ENCODE peak calls at places on chromosomes 11 and 22, in four cellular contexts. D, Z, K and G are unnamed samples.

GRCh38 chr11:42521994-42522393 is 789.8 kb upstream of the API5 start:
- DNase-seq in D (no peak), Z (no peak), K (no peak), G (no peak)

GRCh38 chr22:19522190-19522880 is 1.9 kb downstream of the CLDN5 start:
- DNase-seq in D (no peak), K (no peak), Z (peak), G (no peak)

GRCh38 chr11:6705905-6706535 is 22.9 kb upstream of the MRPL17 start:
- DNase-seq in K (no peak), Z (peak), D (no peak), G (no peak)

GRCh38 chr11:19962795-19963163 is 197.5 kb downstream of the DBX1 start:
- DNase-seq in K (no peak), D (no peak), Z (no peak), G (no peak)

GRCh38 chr11:117459121-117459978 is 131.7 kb downstream of the CEP164 start:
- DNase-seq in D (no peak), Z (no peak), K (no peak), G (no peak)

GRCh38 chr22:45201678-45202332 is 38.1 kb downstream of the NUP50 start:
- DNase-seq in D (no peak), K (no peak), Z (no peak), G (no peak)

GRCh38 chr22:28930357-28931007 is 47.1 kb downstream of the ZNRF3 start:
- DNase-seq in D (no peak), Z (no peak), K (no peak), G (no peak)

GRCh38 chr22:37381489-37381888 is 45.8 kb downstream of the ELFN2 start:
- DNase-seq in K (no peak), D (no peak), Z (no peak), G (no peak)

GRCh38 chr22:32561163-32561562 is 86.6 kb downstream of the FBXO7 start:
- DNase-seq in K (no peak), D (no peak), Z (no peak), G (no peak)

GRCh38 chr22:26579331-26579886 is 10.5 kb downstream of the TPST2 start:
- DNase-seq in K (peak), D (no peak), Z (no peak), G (peak)

GRCh38 chr11:66693356-66694055 is 15.8 kb upstream of the RBM4B start:
- DNase-seq in D (no peak), Z (no peak), K (no peak), G (no peak)

GRCh38 chr22:38657248-38657909 is 941 bp downstream of the CBY1 start:
- DNase-seq in K (no peak), D (no peak), Z (no peak), G (no peak)

GRCh38 chr11:10304495-10305261 is at the start of gene ADM:
- DNase-seq in Z (peak), K (no peak), D (peak), G (no peak)

GRCh38 chr11:39910087-39910486 is 1549.4 kb downstream of the LRRC4C start:
- DNase-seq in Z (no peak), D (no peak), K (no peak), G (no peak)

GRCh38 chr11:126718319-126718718 is 282.3 kb downstream of the KIRREL3 start:
- DNase-seq in D (no peak), Z (no peak), K (no peak), G (no peak)

GRCh38 chr11:134674974-134675373 is 262.9 kb upstream of the B3GAT1 start:
- DNase-seq in K (no peak), Z (no peak), D (no peak), G (no peak)

GRCh38 chr11:17720796-17721171 is 1.4 kb downstream of the MYOD1 start:
- DNase-seq in K (no peak), D (no peak), Z (no peak), G (no peak)

GRCh38 chr11:12245549-12245986 is 131.8 kb upstream of the PARVA start:
- DNase-seq in Z (peak), K (no peak), D (no peak), G (no peak)

GRCh38 chr11:68977781-68978625 is 2.8 kb downstream of the MRGPRD start:
- DNase-seq in Z (no peak), K (no peak), D (no peak), G (no peak)

GRCh38 chr22:19290400-19291217 is 910 bp downstream of the CLTCL1 start:
- DNase-seq in Z (peak), D (no peak), K (no peak), G (no peak)

GRCh38 chr22:47050601-47051051 is 288.2 kb downstream of the TBC1D22A start:
- DNase-seq in K (no peak), Z (no peak), D (no peak), G (no peak)

GRCh38 chr11:10506013-10506370 is 35.0 kb downstream of the RNF141 start:
- DNase-seq in K (no peak), D (no peak), Z (no peak), G (no peak)

GRCh38 chr11:75233688-75234295 is 6.8 kb upstream of the TPBGL start:
- DNase-seq in Z (peak), K (no peak), D (peak), G (no peak)

GRCh38 chr11:119942021-119942420 is 195.9 kb downstream of the TRIM29 start:
- DNase-seq in K (no peak), D (no peak), Z (peak), G (no peak)

GRCh38 chr11:119525180-119525854 is 102.3 kb upstream of the THY1 start:
- DNase-seq in D (peak), Z (no peak), K (no peak), G (no peak)

GRCh38 chr11:94835571-94835970 is 67.4 kb downstream of the AMOTL1 start:
- DNase-seq in D (no peak), Z (no peak), K (no peak), G (no peak)

GRCh38 chr11:78595431-78596130 is 20.9 kb upstream of the NARS2 start:
- DNase-seq in Z (no peak), K (no peak), D (no peak), G (no peak)

GRCh38 chr11:118002541-118003019 is 16.4 kb downstream of the IL10RA start:
- DNase-seq in K (no peak), D (no peak), Z (peak), G (no peak)

GRCh38 chr22:21926728-21927127 is 25.9 kb downstream of the PPM1F start:
- DNase-seq in D (no peak), Z (peak), K (no peak), G (no peak)

GRCh38 chr11:33690290-33691050 is 10.2 kb downstream of the C11orf91 start:
- DNase-seq in D (no peak), Z (no peak), K (no peak), G (no peak)

GRCh38 chr22:24697671-24698082 is 76.8 kb downstream of the PIWIL3 start:
- DNase-seq in Z (no peak), D (no peak), K (no peak), G (no peak)

GRCh38 chr11:124875943-124876817 is 10.9 kb downstream of the ROBO3 start:
- DNase-seq in D (peak), Z (peak), K (peak), G (peak)
- TF ChIP-seq POLR2AphosphoS5 in D (no peak), Z (no peak), K (no peak), G (no peak)

GRCh38 chr11:43935131-43935979 is 7.1 kb upstream of the C11orf96 start:
- DNase-seq in K (no peak), D (no peak), Z (no peak), G (no peak)

GRCh38 chr11:43936081-43936480 is 6.4 kb upstream of the C11orf96 start:
- DNase-seq in D (no peak), Z (no peak), K (no peak), G (no peak)

GRCh38 chr11:43934359-43935130 is 7.9 kb upstream of the C11orf96 start:
- DNase-seq in K (no peak), Z (no peak), D (no peak), G (no peak)

GRCh38 chr11:43941257-43941879 is 1.1 kb upstream of the C11orf96 start:
- DNase-seq in D (no peak), Z (no peak), K (no peak), G (no peak)

DNA sequence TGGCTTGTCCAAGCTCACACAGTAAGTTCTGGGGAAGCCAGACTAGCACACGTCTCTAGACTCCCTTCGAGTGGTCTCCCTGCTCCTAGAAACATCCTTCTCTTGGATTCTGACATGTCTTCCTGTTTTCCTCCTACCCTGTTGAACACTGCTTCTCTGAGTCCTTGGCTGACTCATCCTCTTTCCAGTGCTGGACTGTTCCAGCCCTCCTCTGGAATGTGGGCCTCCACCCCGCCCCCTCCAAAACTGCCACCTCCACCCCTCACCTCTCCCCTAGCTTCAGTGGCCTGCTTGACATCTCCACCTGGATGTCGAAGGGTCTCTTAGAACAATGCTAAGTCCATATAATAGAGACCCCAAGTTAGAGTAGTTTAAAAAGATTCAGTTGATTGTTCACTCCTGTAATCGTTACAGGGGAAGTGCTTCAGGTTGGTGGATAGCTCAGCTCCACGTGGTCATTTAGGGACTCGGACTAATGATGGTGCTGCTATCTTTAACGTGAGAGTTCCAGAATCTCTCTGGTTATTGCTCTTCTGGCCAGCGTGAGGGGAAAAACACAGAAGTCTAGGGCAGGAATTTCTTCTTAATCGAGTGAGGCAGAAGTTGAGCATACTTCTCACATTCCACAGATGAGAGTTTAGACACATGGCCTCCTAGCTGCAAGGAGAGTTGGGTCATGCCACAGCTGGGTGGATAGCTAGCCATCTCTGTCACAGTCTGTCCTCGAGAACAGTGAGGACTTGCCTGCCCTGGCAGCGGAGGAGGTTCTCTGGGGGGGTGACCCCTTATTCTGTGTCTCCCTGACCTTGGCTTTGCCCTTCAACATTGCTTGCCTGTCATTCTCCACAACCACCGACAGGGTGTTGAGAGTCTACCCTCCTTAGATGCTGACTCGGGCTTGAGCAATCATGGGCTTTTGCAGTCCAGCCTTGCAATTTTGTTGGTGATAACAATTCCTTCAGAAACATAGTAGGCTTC is 4.7 kb upstream of the C11orf96 start:
- DNase-seq in K (no peak), D (no peak), Z (peak), G (no peak)
- TF ChIP-seq SPI1 in K (no peak), D (no peak), Z (no peak), G (no peak)

GRCh38 chr22:49574861-49575702 is 252.6 kb downstream of the BRD1 start:
- DNase-seq in Z (no peak), D (no peak), K (no peak), G (no peak)
- TF ChIP-seq POLR2AphosphoS5 in Z (no peak), D (no peak), K (no peak), G (no peak)

DNA sequence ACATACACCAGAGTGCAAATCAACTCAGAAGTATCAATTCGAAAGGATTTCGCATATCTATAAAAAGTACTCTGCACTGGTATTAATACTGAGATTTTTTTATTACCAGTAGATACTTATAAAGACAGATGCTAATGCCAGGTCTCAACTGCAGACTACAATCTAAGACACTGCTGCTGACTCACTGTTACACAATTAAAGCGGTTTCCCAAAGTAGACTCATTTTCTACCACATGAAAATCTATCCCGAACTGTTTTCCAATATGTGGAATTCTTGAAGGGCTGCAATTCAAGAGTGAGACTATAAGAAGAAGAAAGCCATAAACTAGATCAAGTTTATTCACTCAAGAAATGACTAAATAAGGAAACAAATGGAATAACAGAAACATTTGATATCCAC is 57.2 kb upstream of the ARHGAP32 start:
- DNase-seq in D (no peak), Z (no peak), K (no peak), G (no peak)
- TF ChIP-seq SPI1 in D (no peak), Z (no peak), K (no peak), G (no peak)

GRCh38 chr11:122815900-122816299 is 22.4 kb upstream of the CRTAM start:
- DNase-seq in K (no peak), D (no peak), Z (no peak), G (no peak)
- TF ChIP-seq POLR2AphosphoS5 in K (no peak), D (no peak), Z (no peak), G (no peak)

DNA sequence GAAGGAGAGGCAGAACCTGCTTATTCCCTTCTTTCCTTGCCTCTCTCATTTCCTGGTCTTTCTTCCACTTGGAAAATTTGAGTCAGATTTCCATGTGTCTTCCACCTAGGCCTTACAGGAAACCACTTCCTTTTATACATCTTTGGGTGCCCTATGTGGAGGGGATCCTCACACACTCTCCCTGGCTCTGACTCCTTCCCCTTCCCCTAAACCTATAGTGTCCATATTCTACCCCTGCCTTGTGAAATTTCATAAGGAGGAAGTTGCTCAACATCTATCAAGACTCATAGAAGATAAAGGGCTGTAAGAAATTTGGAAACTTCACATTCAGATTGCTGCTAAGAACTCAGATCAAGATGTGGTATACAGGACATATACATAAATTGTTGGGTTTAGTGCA is 20.4 kb downstream of the TUG1 start:
- DNase-seq in Z (no peak), D (peak), K (no peak), G (no peak)
- TF ChIP-seq SPI1 in Z (no peak), D (peak), K (no peak), G (no peak)

GRCh38 chr11:1547467-1548098 is 24.5 kb downstream of the DUSP8 start:
- DNase-seq in K (no peak), D (no peak), Z (no peak), G (no peak)

GRCh38 chr11:1545432-1545831 is 26.6 kb downstream of the DUSP8 start:
- DNase-seq in D (no peak), Z (no peak), K (no peak), G (no peak)

GRCh38 chr11:1546077-1546535 is 26.0 kb downstream of the DUSP8 start:
- DNase-seq in Z (no peak), D (no peak), K (no peak), G (no peak)

GRCh38 chr11:1548221-1549070 is 23.6 kb downstream of the DUSP8 start:
- DNase-seq in Z (no peak), D (peak), K (no peak), G (no peak)

DNA sequence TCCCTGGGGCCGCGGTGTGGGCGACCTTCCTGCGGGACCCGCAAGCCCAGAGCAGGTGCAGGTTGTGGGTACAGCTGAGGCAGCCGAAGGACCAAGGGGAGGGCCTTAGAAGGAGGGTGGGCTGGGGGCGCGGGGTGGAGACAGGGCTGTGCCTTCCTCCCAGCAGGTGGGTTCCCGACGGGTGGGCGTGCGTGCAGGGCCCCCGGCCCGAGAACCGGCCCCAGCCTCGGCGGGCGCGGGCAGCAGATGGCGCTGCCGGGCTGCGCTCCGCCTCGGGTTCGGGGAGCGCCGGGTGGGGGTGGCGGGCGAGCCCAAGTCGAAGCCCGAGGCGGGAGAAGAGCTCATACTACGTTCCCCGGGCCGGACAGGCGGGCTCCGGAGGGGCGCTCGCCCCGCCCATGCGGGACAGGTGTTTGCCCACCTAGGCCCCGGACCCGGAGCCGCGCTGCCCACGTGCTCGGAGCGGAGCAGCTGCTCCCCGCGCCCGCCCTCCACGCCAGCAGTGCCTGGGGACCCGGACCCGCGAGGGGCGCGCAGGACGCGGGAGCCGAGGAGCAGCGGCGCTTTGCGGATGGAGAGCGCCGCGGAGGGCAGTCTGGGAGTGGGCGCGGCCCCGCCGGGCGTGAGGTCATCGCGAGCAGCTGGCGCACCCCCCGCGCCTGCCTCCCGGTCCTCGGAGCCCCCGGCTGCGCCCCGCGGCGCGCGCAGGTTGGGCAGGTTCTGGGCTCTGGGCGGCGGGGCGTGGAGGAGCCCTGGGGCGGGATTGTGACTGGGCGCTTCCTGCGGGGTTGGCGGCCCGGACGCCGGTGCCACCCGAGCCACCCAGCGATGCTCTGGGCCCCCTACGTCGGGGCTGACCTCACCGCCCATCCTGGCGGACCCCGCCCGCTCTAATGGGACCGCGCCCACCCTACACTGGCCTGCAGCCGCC is 25.3 kb downstream of the DUSP8 start:
- DNase-seq in D (peak), Z (peak), K (no peak), G (peak)
- TF ChIP-seq POLR2AphosphoS5 in D (no peak), Z (no peak), K (no peak), G (no peak)

DNA sequence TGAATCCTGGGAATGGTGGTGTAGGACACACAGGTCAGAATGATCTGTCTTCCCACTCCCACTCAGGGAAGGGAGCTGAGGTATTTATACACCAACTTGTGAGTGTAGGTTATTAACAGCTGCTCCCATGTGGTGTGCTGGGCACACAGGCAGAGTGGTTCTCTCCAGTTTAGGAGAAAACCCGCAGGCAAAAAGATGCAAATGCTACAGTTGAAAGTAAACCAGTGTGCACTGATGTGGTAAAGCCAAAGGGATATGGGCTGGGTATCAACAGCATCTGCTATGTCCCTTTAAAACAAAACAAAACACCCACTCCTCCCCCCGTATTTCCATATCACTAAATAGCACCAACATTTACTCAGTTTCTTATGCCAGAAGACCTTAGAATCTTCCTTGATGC is 75.4 kb upstream of the SYT13 start:
- DNase-seq in K (no peak), D (no peak), Z (no peak), G (no peak)
- TF ChIP-seq SPI1 in K (no peak), D (no peak), Z (no peak), G (no peak)